ENCODE peak calls at places on chromosome 21, in ten cellular contexts. K is IMR-90, G is K562, O is progenitor cell of endocrine pancreas, B is tibial artery, F is MM.1S, S is dorsolateral prefrontal cortex, I is stomach, W is AG04449, J is right lobe of liver. L is an unnamed sample.

GRCh38 chr21:35034203-35034926 is 14.7 kb downstream of the RUNX1 start:
- DNase-seq in K (no peak), G (no peak), O (no peak), B (no peak), F (no peak), S (no peak), I (no peak), W (no peak), J (no peak), L (no peak)

GRCh38 chr21:35909456-35910178 is 150.7 kb downstream of the SETD4 start:
- DNase-seq in K (peak; percentile 21), G (peak; percentile 46), O (no peak), B (no peak), F (no peak), S (no peak), I (no peak), W (no peak), J (no peak), L (no peak)

GRCh38 chr21:18252686-18253085 is 8.1 kb downstream of the CHODL start:
- DNase-seq in K (no peak), G (no peak), O (no peak), B (no peak), F (no peak), S (no peak), I (no peak), W (no peak), J (no peak), L (no peak)

GRCh38 chr21:15443740-15444117 is 286.1 kb upstream of the USP25 start:
- DNase-seq in K (no peak), G (no peak), O (no peak), B (no peak), F (no peak), S (no peak), I (no peak), W (no peak), J (no peak), L (no peak)

GRCh38 chr21:46295996-46296752 is 10.0 kb downstream of the YBEY start:
- DNase-seq in K (peak; percentile 32), G (peak; percentile 68), O (no peak), B (peak; percentile 91), F (no peak), S (peak; percentile 74), I (peak; percentile 55), W (no peak), J (peak; percentile 79), L (no peak)

GRCh38 chr21:37547615-37547975 is 181.0 kb downstream of the DYRK1A start:
- DNase-seq in K (no peak), G (no peak), O (no peak), B (no peak), F (no peak), S (no peak), I (no peak), W (no peak), J (no peak), L (no peak)

GRCh38 chr21:46173573-46173972 is 10.7 kb downstream of the SPATC1L start:
- DNase-seq in K (no peak), G (no peak), O (no peak), B (peak; percentile 42), F (no peak), S (no peak), I (no peak), W (no peak), J (no peak), L (no peak)

GRCh38 chr21:18245493-18245967 is 897 bp downstream of the CHODL start:
- DNase-seq in K (no peak), G (no peak), O (peak; percentile 11), B (peak; percentile 62), F (no peak), S (no peak), I (no peak), W (no peak), J (no peak), L (no peak)

GRCh38 chr21:17542371-17542992 is 29.6 kb downstream of the CXADR start:
- DNase-seq in K (no peak), G (no peak), O (no peak), B (no peak), F (no peak), S (no peak), I (no peak), W (no peak), J (no peak), L (no peak)

GRCh38 chr21:34974162-34974981 is 74.7 kb downstream of the RUNX1 start:
- DNase-seq in K (peak; percentile 71), G (no peak), O (no peak), B (no peak), F (peak; percentile 99), S (no peak), I (no peak), W (no peak), J (peak; percentile 42), L (no peak)

GRCh38 chr21:34129971-34130597 is 56.7 kb downstream of the MRPS6 start:
- DNase-seq in K (peak; percentile 48), G (no peak), O (no peak), B (no peak), F (no peak), S (no peak), I (no peak), W (no peak), J (no peak), L (no peak)

GRCh38 chr21:41357546-41357945 is 4.3 kb upstream of the MX2 start:
- DNase-seq in K (no peak), G (no peak), O (no peak), B (no peak), F (no peak), S (no peak), I (no peak), W (no peak), J (no peak), L (no peak)

GRCh38 chr21:41360072-41360821 is 1.6 kb upstream of the MX2 start:
- DNase-seq in K (peak; percentile 26), G (no peak), O (no peak), B (peak; percentile 72), F (no peak), S (no peak), I (peak; percentile 79), W (no peak), J (no peak), L (no peak)

GRCh38 chr21:41361053-41361785 is 608 bp upstream of the MX2 start:
- DNase-seq in K (no peak), G (no peak), O (no peak), B (no peak), F (no peak), S (no peak), I (no peak), W (no peak), J (no peak), L (no peak)

GRCh38 chr21:41358193-41359166 is 3.3 kb upstream of the MX2 start:
- DNase-seq in K (no peak), G (no peak), O (no peak), B (no peak), F (no peak), S (no peak), I (no peak), W (no peak), J (no peak), L (no peak)

GRCh38 chr21:41359289-41359688 is 2.5 kb upstream of the MX2 start:
- DNase-seq in K (no peak), G (no peak), O (no peak), B (no peak), F (no peak), S (no peak), I (no peak), W (no peak), J (no peak), L (no peak)
- TF ChIP-seq CTCF in K (no peak), G (no peak), O (peak; percentile 31), B (no peak), F (no peak), S (no peak), I (no peak), W (no peak), J (no peak), L (no peak)

GRCh38 chr21:20572582-20572981 is 425.6 kb upstream of the NCAM2 start:
- DNase-seq in K (no peak), G (no peak), O (no peak), B (no peak), F (no peak), S (no peak), I (no peak), W (no peak), J (no peak), L (no peak)

DNA sequence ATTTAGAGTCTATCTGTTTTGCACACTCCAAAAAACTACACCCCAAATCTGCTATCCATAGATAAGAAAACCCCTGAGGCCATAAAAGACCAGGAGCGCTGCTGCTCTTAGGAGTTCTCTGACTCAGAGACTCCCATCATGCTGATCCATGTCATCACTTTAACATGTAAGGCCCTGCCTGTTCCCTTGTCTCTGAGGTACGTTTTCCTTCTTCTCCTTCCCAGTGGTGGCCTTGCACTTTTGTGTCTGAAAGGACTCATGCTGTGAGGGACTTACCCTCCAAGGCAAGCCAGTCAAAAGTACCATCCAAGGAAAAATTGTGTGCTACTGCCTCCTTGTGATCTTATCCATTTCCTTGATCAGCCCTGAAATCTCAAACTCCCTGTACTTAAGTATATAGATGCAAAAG is 427.4 kb upstream of the NCAM2 start:
- DNase-seq in K (no peak), G (peak; percentile 23), O (no peak), B (no peak), F (no peak), S (no peak), I (no peak), W (no peak), J (no peak), L (no peak)
- TF ChIP-seq CTCF in K (no peak), G (no peak), O (no peak), B (no peak), F (no peak), S (no peak), I (no peak), W (no peak), J (no peak), L (no peak)

DNA sequence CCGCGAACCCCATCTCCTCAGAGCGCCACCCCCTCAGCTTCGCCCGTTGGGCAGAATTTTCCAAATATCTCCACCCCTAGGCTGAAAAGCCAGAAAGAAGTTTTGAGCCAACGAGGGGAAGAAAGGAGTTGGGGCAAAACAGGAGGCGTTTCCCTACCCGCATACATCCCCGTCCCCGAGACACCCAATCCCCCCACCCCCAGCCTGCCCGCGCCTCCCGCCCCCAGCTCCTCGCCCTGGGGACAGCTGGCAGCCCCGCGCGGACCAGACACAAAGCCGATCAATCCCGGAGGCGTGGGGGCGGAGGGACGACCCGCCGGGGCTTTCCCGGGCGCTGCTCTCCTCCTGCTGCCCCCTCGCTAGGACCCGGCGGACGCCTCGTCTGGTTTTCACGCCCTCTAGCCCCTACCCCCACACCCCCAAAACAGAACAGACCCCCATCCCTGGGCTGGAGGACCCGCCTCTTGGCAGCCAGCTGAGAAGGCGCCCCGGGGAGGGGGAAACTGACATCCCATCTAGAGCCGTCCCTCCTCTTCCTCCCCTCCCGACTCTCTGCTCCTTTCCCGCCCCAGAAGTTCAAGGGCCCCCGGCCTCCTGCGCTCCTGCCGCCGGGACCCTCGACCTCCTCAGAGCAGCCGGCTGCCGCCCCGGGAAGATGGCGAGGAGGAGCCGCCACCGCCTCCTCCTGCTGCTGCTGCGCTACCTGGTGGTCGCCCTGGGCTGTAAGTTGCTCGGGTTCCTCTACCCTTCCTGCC is at the start of gene JAM2:
- DNase-seq in K (peak; percentile 29), G (no peak), O (peak; percentile 42), B (peak; percentile 67), F (peak; percentile 46), S (no peak), I (no peak), W (no peak), J (peak; percentile 45), L (no peak)
- TF ChIP-seq CTCF in K (peak; percentile 29), G (no peak), O (peak; percentile 52), B (no peak), F (peak; percentile 35), S (no peak), I (no peak), W (peak; percentile 58), J (no peak), L (peak; percentile 56)

GRCh38 chr21:24428539-24429186 is 1178.6 kb downstream of the MRPL39 start:
- DNase-seq in K (no peak), G (no peak), O (no peak), B (no peak), F (peak; percentile 55), S (no peak), I (no peak), W (no peak), J (no peak), L (no peak)
- TF ChIP-seq CTCF in K (no peak), G (no peak), O (no peak), B (no peak), F (no peak), S (no peak), I (no peak), W (no peak), J (no peak), L (no peak)